ENCODE peak calls at places on chromosomes 3 and 15, in ten cellular contexts. T is prostate gland; P is A172; V is substantia nigra; G is amniotic stem cell; U is CD8-positive, alpha-beta T cell; K is stimulated activated CD8-positive, alpha-beta memory T cell treated with anti-CD3 and anti-CD28 coated beads, Interleukin-7, amount 100 ng/mL, for 4 hours; B is ACHN; M is activated CD8-positive, alpha-beta memory T cell treated with anti-CD3 and anti-CD28 coated beads for 48 hours; C is pancreas. J is an unnamed sample.

GRCh38 chr3:14332392-14332791 is 70.0 kb upstream of the SLC6A6 start:
- DNase-seq in V (no peak), K (no peak), M (no peak), C (no peak), G (no peak), T (no peak), P (no peak), U (no peak), B (no peak), J (no peak)

GRCh38 chr3:78868570-78868969 is 899.2 kb downstream of the ROBO1 start:
- DNase-seq in P (no peak), U (no peak), T (no peak), K (no peak), B (no peak), M (no peak), V (no peak), G (no peak), C (no peak), J (no peak)

GRCh38 chr3:10758304-10759037 is 57.6 kb upstream of the SLC6A11 start:
- DNase-seq in B (peak), U (peak), V (peak), G (peak), C (peak), T (peak), M (no peak), P (peak), K (peak), J (peak)

GRCh38 chr3:131028844-131029243 is 2.2 kb downstream of the NEK11 start:
- DNase-seq in C (no peak), V (no peak), B (no peak), U (no peak), M (no peak), K (no peak), T (no peak), P (no peak), G (no peak), J (no peak)

GRCh38 chr3:112261742-112262141 is 32.3 kb downstream of the SLC9C1 start:
- DNase-seq in P (no peak), G (no peak), U (no peak), T (no peak), K (no peak), V (no peak), C (no peak), M (no peak), B (no peak), J (no peak)

GRCh38 chr15:33055962-33056361 is 138.6 kb downstream of the FMN1 start:
- DNase-seq in C (no peak), G (no peak), P (no peak), K (no peak), B (no peak), V (no peak), T (no peak), U (no peak), M (no peak), J (no peak)

GRCh38 chr3:181615666-181616065 is 96.1 kb upstream of the SOX2 start:
- DNase-seq in K (no peak), V (no peak), C (no peak), U (no peak), T (no peak), M (no peak), B (no peak), P (no peak), G (no peak), J (no peak)

GRCh38 chr3:64489361-64490044 is 198.3 kb downstream of the ADAMTS9 start:
- DNase-seq in B (peak), V (no peak), T (peak), U (no peak), M (no peak), G (no peak), K (no peak), C (peak), P (no peak), J (no peak)

GRCh38 chr3:134242649-134243637 is 7.7 kb downstream of the RYK start:
- DNase-seq in B (peak), K (no peak), P (peak), C (no peak), T (peak), G (peak), U (no peak), V (no peak), M (no peak), J (no peak)

GRCh38 chr3:128489860-128490649 is 2.9 kb downstream of the GATA2 start:
- DNase-seq in M (no peak), C (peak), V (no peak), B (peak), P (no peak), G (peak), T (peak), K (no peak), U (no peak), J (no peak)

GRCh38 chr15:50127255-50127777 is 8.3 kb upstream of the ATP8B4 start:
- DNase-seq in T (no peak), K (no peak), B (no peak), U (no peak), P (no peak), C (no peak), M (no peak), G (no peak), V (no peak), J (no peak)

GRCh38 chr15:89820651-89821611 is 6.3 kb upstream of the ANPEP start:
- DNase-seq in U (no peak), K (no peak), V (no peak), G (no peak), P (peak), M (no peak), C (no peak), B (no peak), T (no peak), J (no peak)

GRCh38 chr3:197000211-197000610 is 29.4 kb downstream of the MELTF start:
- DNase-seq in P (peak), T (no peak), M (no peak), G (no peak), C (no peak), K (no peak), V (no peak), B (no peak), U (no peak), J (no peak)

GRCh38 chr3:193095366-193095765 is 145.7 kb upstream of the PLAAT1 start:
- DNase-seq in K (no peak), G (no peak), U (no peak), C (peak), P (peak), V (no peak), M (no peak), B (no peak), T (no peak), J (no peak)

GRCh38 chr3:194738254-194739093 is 52.8 kb downstream of the FAM43A start:
- DNase-seq in B (no peak), G (peak), C (peak), U (no peak), M (no peak), T (no peak), P (peak), V (peak), K (no peak), J (peak)

GRCh38 chr3:107598926-107599754 is 76.4 kb downstream of the BBX start:
- DNase-seq in P (peak), U (peak), V (peak), K (peak), M (peak), G (no peak), B (peak), C (peak), T (peak), J (no peak)

GRCh38 chr15:100330221-100330620 is 11.6 kb downstream of the ADAMTS17 start:
- DNase-seq in T (no peak), P (no peak), C (no peak), U (no peak), K (no peak), M (peak), G (no peak), V (no peak), B (no peak), J (no peak)

GRCh38 chr3:140545197-140545596 is 132.7 kb upstream of the TRIM42 start:
- DNase-seq in P (no peak), M (no peak), K (no peak), U (no peak), B (no peak), V (no peak), G (no peak), C (no peak), T (no peak), J (no peak)

GRCh38 chr3:157508461-157508860 is 5.2 kb upstream of the VEPH1 start:
- DNase-seq in U (no peak), G (no peak), B (no peak), C (no peak), K (no peak), P (no peak), M (no peak), V (no peak), T (no peak), J (no peak)

GRCh38 chr15:62928996-62929350 is 113.6 kb upstream of the TPM1 start:
- DNase-seq in B (peak), K (no peak), C (no peak), G (no peak), M (no peak), P (peak), V (no peak), T (no peak), U (no peak), J (peak)

GRCh38 chr3:186108106-186108940 is 566 bp downstream of the ETV5 start:
- DNase-seq in B (peak), M (no peak), U (no peak), C (no peak), T (no peak), G (peak), P (peak), V (peak), K (no peak), J (peak)

GRCh38 chr3:72227536-72228070 is 442.7 kb upstream of the PROK2 start:
- DNase-seq in V (no peak), C (no peak), T (no peak), K (no peak), B (no peak), U (no peak), M (no peak), G (no peak), P (no peak), J (no peak)